ENCODE peak calls at places on chromosome 21, in four cellular contexts. One of them, this sample, is unnamed. For H3K4me1, the result is how much of the 10 kb centered on the place peaks cover.

GRCh38 chr21:33924079-33924765 is 8.6 kb upstream of the ATP5PO start:
- DNase-seq in esophagus muscularis mucosa: peak
- DNase-seq in left lung: peak
- DNase-seq in lower lobe of right lung: peak
- DNase-seq in this sample: peak

GRCh38 chr21:24420694-24421093 is 1186.6 kb downstream of the MRPL39 start:
- DNase-seq in esophagus muscularis mucosa: no peak
- DNase-seq in lower lobe of right lung: no peak
- DNase-seq in left lung: no peak
- DNase-seq in this sample: no peak

GRCh38 chr21:16837319-16837718 is 675.5 kb upstream of the CXADR start:
- DNase-seq in lower lobe of right lung: no peak
- DNase-seq in esophagus muscularis mucosa: no peak
- DNase-seq in left lung: no peak
- DNase-seq in this sample: no peak

GRCh38 chr21:45993210-45994085 is 11.9 kb downstream of the COL6A1 start:
- DNase-seq in left lung: peak
- DNase-seq in lower lobe of right lung: peak
- DNase-seq in esophagus muscularis mucosa: no peak
- DNase-seq in this sample: peak

GRCh38 chr21:43717166-43717853 is 1.6 kb upstream of the PDXK start:
- DNase-seq in lower lobe of right lung: no peak
- DNase-seq in left lung: no peak
- DNase-seq in esophagus muscularis mucosa: no peak
- DNase-seq in this sample: no peak

GRCh38 chr21:23119491-23119890 is 2121.3 kb downstream of the NCAM2 start:
- DNase-seq in lower lobe of right lung: no peak
- DNase-seq in esophagus muscularis mucosa: no peak
- DNase-seq in left lung: no peak
- DNase-seq in this sample: no peak

GRCh38 chr21:33949516-33950424 is 34.2 kb upstream of the ATP5PO start:
- DNase-seq in esophagus muscularis mucosa: no peak
- DNase-seq in left lung: no peak
- DNase-seq in lower lobe of right lung: no peak
- DNase-seq in this sample: no peak

GRCh38 chr21:46156678-46157077 is 1.3 kb upstream of the FTCD start:
- DNase-seq in lower lobe of right lung: no peak
- DNase-seq in left lung: no peak
- DNase-seq in esophagus muscularis mucosa: no peak
- DNase-seq in this sample: no peak

GRCh38 chr21:28272272-28272992 is 720.2 kb downstream of the LTN1 start:
- DNase-seq in esophagus muscularis mucosa: no peak
- DNase-seq in left lung: no peak
- DNase-seq in lower lobe of right lung: no peak
- DNase-seq in this sample: no peak

GRCh38 chr21:17673261-17674020 is 60.7 kb upstream of the BTG3 start:
- DNase-seq in esophagus muscularis mucosa: no peak
- DNase-seq in lower lobe of right lung: no peak
- DNase-seq in left lung: no peak
- DNase-seq in this sample: no peak

GRCh38 chr21:46055863-46056281 is 42.0 kb upstream of the COL6A2 start:
- DNase-seq in lower lobe of right lung: peak
- DNase-seq in left lung: no peak
- DNase-seq in esophagus muscularis mucosa: peak
- DNase-seq in this sample: peak

GRCh38 chr21:19999369-20000272 is 998.6 kb upstream of the NCAM2 start:
- DNase-seq in esophagus muscularis mucosa: no peak
- DNase-seq in lower lobe of right lung: no peak
- DNase-seq in left lung: no peak
- DNase-seq in this sample: no peak

GRCh38 chr21:24436236-24436635 is 1171.0 kb downstream of the MRPL39 start:
- DNase-seq in lower lobe of right lung: no peak
- DNase-seq in esophagus muscularis mucosa: no peak
- DNase-seq in left lung: no peak
- DNase-seq in this sample: no peak

GRCh38 chr21:46185717-46186116 is 1.5 kb upstream of the SPATC1L start:
- DNase-seq in left lung: no peak
- DNase-seq in esophagus muscularis mucosa: peak
- DNase-seq in lower lobe of right lung: no peak
- DNase-seq in this sample: no peak

GRCh38 chr21:26513212-26513611 is 59.9 kb downstream of the CYYR1 start:
- DNase-seq in esophagus muscularis mucosa: no peak
- DNase-seq in lower lobe of right lung: no peak
- DNase-seq in left lung: no peak
- DNase-seq in this sample: no peak

GRCh38 chr21:29287383-29287782 is 11.3 kb upstream of the BACH1 start:
- DNase-seq in left lung: no peak
- DNase-seq in esophagus muscularis mucosa: peak
- DNase-seq in lower lobe of right lung: no peak
- DNase-seq in this sample: no peak

GRCh38 chr21:29376556-29376955 is 77.8 kb downstream of the BACH1 start:
- DNase-seq in lower lobe of right lung: peak
- DNase-seq in left lung: peak
- DNase-seq in esophagus muscularis mucosa: no peak
- DNase-seq in this sample: peak

GRCh38 chr21:45972716-45973474 is 8.7 kb upstream of the COL6A1 start:
- DNase-seq in esophagus muscularis mucosa: no peak
- DNase-seq in left lung: peak
- DNase-seq in lower lobe of right lung: peak
- DNase-seq in this sample: peak

GRCh38 chr21:16535100-16535418 is 805.3 kb downstream of the USP25 start:
- DNase-seq in left lung: peak
- DNase-seq in esophagus muscularis mucosa: peak
- DNase-seq in lower lobe of right lung: peak
- DNase-seq in this sample: peak

GRCh38 chr21:46425061-46425460 is 33.6 kb upstream of the DIP2A start:
- DNase-seq in lower lobe of right lung: peak
- DNase-seq in left lung: no peak
- DNase-seq in esophagus muscularis mucosa: no peak
- DNase-seq in this sample: no peak

GRCh38 chr21:23160914-23161313 is 2162.7 kb downstream of the NCAM2 start:
- DNase-seq in esophagus muscularis mucosa: no peak
- DNase-seq in lower lobe of right lung: no peak
- DNase-seq in left lung: no peak
- DNase-seq in this sample: no peak

GRCh38 chr21:36255650-36256047 is 64.3 kb upstream of the MORC3 start:
- DNase-seq in lower lobe of right lung: no peak
- DNase-seq in esophagus muscularis mucosa: no peak
- DNase-seq in left lung: no peak
- DNase-seq in this sample: no peak

GRCh38 chr21:28590026-28590425 is 402.7 kb downstream of the LTN1 start:
- DNase-seq in esophagus muscularis mucosa: no peak
- DNase-seq in left lung: no peak
- DNase-seq in lower lobe of right lung: no peak
- DNase-seq in this sample: no peak

GRCh38 chr21:46172863-46173528 is 11.3 kb downstream of the SPATC1L start:
- DNase-seq in left lung: no peak
- DNase-seq in esophagus muscularis mucosa: no peak
- DNase-seq in lower lobe of right lung: no peak
- DNase-seq in this sample: peak

GRCh38 chr21:36698160-36699025 is 522 bp upstream of the SIM2 start:
- DNase-seq in left lung: no peak
- DNase-seq in lower lobe of right lung: no peak
- DNase-seq in esophagus muscularis mucosa: no peak
- DNase-seq in this sample: peak

GRCh38 chr21:37028579-37028978 is 22.1 kb downstream of the RIPPLY3 start:
- DNase-seq in esophagus muscularis mucosa: no peak
- DNase-seq in lower lobe of right lung: no peak
- DNase-seq in left lung: no peak
- DNase-seq in this sample: no peak

GRCh38 chr21:16455978-16456377 is 726.2 kb downstream of the USP25 start:
- DNase-seq in lower lobe of right lung: no peak
- DNase-seq in esophagus muscularis mucosa: no peak
- DNase-seq in left lung: no peak
- DNase-seq in this sample: no peak

GRCh38 chr21:16082038-16082816 is 352.4 kb downstream of the USP25 start:
- DNase-seq in lower lobe of right lung: no peak
- DNase-seq in left lung: no peak
- DNase-seq in esophagus muscularis mucosa: no peak
- DNase-seq in this sample: no peak

GRCh38 chr21:33025471-33026298 is at the start of gene OLIG2:
- DNase-seq in lower lobe of right lung: no peak
- DNase-seq in left lung: no peak
- DNase-seq in esophagus muscularis mucosa: no peak
- DNase-seq in this sample: no peak

GRCh38 chr21:26127918-26128317 is 42.7 kb downstream of the APP start:
- DNase-seq in esophagus muscularis mucosa: no peak
- DNase-seq in lower lobe of right lung: no peak
- DNase-seq in left lung: no peak
- DNase-seq in this sample: no peak

GRCh38 chr21:33403786-33404571 is 766 bp downstream of the IFNGR2 start:
- DNase-seq in left lung: peak
- DNase-seq in lower lobe of right lung: peak
- DNase-seq in esophagus muscularis mucosa: peak
- DNase-seq in this sample: peak

GRCh38 chr21:27365394-27365793 is 398.5 kb upstream of the ADAMTS5 start:
- DNase-seq in esophagus muscularis mucosa: no peak
- DNase-seq in left lung: no peak
- DNase-seq in lower lobe of right lung: no peak
- DNase-seq in this sample: no peak

GRCh38 chr21:46425566-46425965 is 33.1 kb upstream of the DIP2A start:
- DNase-seq in left lung: no peak
- DNase-seq in lower lobe of right lung: peak
- DNase-seq in esophagus muscularis mucosa: no peak
- DNase-seq in this sample: no peak

GRCh38 chr21:28518620-28519019 is 474.1 kb downstream of the LTN1 start:
- DNase-seq in left lung: no peak
- DNase-seq in lower lobe of right lung: no peak
- DNase-seq in esophagus muscularis mucosa: no peak
- DNase-seq in this sample: no peak

GRCh38 chr21:44752701-44753235 is 41.4 kb upstream of the TSPEAR start:
- DNase-seq in esophagus muscularis mucosa: no peak
- DNase-seq in lower lobe of right lung: no peak
- DNase-seq in left lung: no peak
- DNase-seq in this sample: no peak
- TF ChIP-seq CTCF in esophagus muscularis mucosa: no peak
- TF ChIP-seq CTCF in lower lobe of right lung: no peak
- TF ChIP-seq CTCF in left lung: no peak
- TF ChIP-seq CTCF in this sample: no peak

DNA sequence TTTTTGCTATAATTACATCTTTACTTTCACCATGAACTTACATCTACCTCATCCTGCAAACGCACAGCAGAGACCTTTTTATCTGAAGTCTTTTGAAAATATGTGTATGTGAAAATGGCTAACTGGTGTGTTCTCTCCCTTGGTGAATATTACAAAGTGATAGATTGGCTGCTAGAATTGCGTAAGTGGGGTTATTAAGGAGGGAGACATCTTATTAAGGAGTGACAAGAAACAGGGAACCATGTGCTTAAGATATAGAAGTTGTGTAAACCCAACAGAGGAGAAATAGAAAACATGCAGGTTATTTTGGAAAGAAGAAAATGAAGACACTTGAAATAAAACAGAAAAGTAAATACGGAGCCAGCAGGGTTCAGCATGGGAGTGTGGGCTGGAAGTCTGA is 7.8 kb downstream of the KCNJ15 start:
- DNase-seq in esophagus muscularis mucosa: no peak
- DNase-seq in left lung: no peak
- DNase-seq in lower lobe of right lung: no peak
- DNase-seq in this sample: no peak
- H3K4me1 ChIP-seq in esophagus muscularis mucosa: under half
- H3K4me1 ChIP-seq in left lung: half or more
- H3K4me1 ChIP-seq in lower lobe of right lung: under half
- H3K4me1 ChIP-seq in this sample: under half

GRCh38 chr21:39364949-39365348 is 16.1 kb upstream of the HMGN1 start:
- DNase-seq in lower lobe of right lung: no peak
- DNase-seq in esophagus muscularis mucosa: no peak
- DNase-seq in left lung: no peak
- DNase-seq in this sample: no peak

GRCh38 chr21:39366563-39366962 is 17.7 kb upstream of the HMGN1 start:
- DNase-seq in lower lobe of right lung: no peak
- DNase-seq in left lung: no peak
- DNase-seq in esophagus muscularis mucosa: no peak
- DNase-seq in this sample: no peak

GRCh38 chr21:39367783-39368182 is 18.9 kb upstream of the HMGN1 start:
- DNase-seq in esophagus muscularis mucosa: no peak
- DNase-seq in left lung: no peak
- DNase-seq in lower lobe of right lung: no peak
- DNase-seq in this sample: no peak

GRCh38 chr21:39362733-39363132 is 13.8 kb upstream of the HMGN1 start:
- DNase-seq in lower lobe of right lung: no peak
- DNase-seq in left lung: no peak
- DNase-seq in esophagus muscularis mucosa: no peak
- DNase-seq in this sample: no peak

DNA sequence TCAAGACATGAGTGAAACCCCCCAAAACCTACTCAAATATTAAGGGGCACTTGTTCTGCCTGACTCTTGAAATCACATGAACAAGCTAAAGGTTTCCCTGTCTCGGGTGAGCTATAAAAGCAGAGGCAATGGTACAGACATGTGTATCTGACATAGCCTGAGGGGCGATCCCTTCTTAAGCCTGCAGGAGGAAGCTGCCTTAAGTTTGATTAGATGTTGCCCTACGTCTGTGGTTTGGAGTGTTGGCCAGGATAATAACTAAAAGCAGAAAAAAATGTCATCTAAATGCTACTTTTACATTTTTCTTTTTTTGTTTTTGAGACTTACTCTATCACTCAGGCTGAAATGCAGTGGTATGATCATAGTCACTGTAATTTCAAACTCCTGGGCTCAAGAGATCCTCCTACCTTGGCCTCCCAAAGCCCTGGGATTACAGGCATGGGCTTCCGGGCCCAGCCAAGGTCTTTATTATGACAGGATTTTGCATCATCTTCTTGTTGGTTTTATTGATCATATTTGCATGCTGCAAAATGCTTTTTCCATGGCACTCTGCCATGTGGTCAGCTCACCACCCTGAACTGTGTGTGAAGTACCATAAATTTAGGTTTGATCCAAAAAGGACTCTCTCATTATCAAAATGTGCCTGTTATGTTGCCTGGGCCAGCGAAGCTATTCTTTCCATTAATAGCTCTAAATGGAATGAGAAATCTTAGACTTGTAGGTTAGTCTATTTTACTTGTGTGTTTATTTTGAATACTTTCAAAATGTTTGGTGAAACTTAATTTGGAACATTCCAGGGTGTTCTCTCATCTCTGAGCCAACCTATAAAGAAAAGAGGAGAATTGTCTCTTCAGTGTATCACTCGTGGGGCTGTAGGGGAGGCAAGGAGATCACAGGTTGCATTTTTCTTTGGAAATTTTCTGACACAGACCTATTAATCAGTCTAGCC is 15.0 kb upstream of the HMGN1 start:
- DNase-seq in left lung: no peak
- DNase-seq in lower lobe of right lung: no peak
- DNase-seq in esophagus muscularis mucosa: no peak
- DNase-seq in this sample: no peak
- H3K27ac ChIP-seq in left lung: no peak
- H3K27ac ChIP-seq in lower lobe of right lung: no peak
- H3K27ac ChIP-seq in esophagus muscularis mucosa: peak
- H3K27ac ChIP-seq in this sample: no peak

DNA sequence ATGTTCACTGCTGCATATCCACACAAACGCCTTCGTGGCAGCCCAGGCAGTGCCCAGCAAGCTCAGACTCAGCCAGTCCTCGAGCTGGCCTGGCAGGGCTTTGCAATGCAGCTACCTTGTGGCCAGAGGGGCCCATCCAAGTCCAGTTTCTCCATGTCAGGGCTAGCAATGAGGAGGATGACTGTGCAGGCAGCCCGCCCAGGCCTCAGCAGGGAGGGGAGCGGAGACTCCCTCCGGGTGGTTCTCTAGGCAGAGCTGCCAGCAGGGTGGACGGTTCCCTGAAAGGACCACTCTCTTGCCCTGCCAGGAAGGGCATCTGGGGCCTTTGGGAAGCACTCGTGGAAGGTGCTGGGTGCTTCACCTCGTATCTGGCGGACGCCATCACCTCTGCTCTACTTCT is 56.4 kb downstream of the RUNX1 start:
- DNase-seq in lower lobe of right lung: no peak
- DNase-seq in left lung: no peak
- DNase-seq in esophagus muscularis mucosa: no peak
- DNase-seq in this sample: no peak
- TF ChIP-seq CTCF in lower lobe of right lung: no peak
- TF ChIP-seq CTCF in left lung: no peak
- TF ChIP-seq CTCF in esophagus muscularis mucosa: no peak
- TF ChIP-seq CTCF in this sample: no peak